ENCODE peak calls at places on chromosomes 7 and 10, in nine cellular contexts. Z, U, M, N, D, A, C, Q and P are unnamed samples.

GRCh38 chr10:7945469-7946187 is 108.9 kb upstream of the GATA3 start:
- DNase-seq in Z (no peak), U (no peak), M (peak; percentile 31), N (no peak), D (no peak), A (no peak), C (no peak), Q (no peak), P (no peak)

GRCh38 chr7:64521409-64521984 is 41.4 kb downstream of the ZNF680 start:
- DNase-seq in Z (no peak), U (no peak), M (no peak), N (no peak), D (no peak), A (no peak), C (no peak), Q (no peak), P (no peak)

GRCh38 chr10:110530131-110530831 is 32.6 kb downstream of the DUSP5 start:
- DNase-seq in Z (peak; percentile 17), U (peak; percentile 84), M (peak; percentile 68), N (peak; percentile 77), D (peak; percentile 92), A (peak; percentile 31), C (no peak), Q (peak; percentile 70), P (no peak)

GRCh38 chr7:84509522-84509921 is 314.9 kb upstream of the SEMA3A start:
- DNase-seq in Z (no peak), U (no peak), M (no peak), N (no peak), D (no peak), A (no peak), C (no peak), Q (no peak), P (no peak)

GRCh38 chr10:15168296-15168780 is at the start of gene NMT2:
- DNase-seq in Z (no peak), U (no peak), M (no peak), N (no peak), D (peak; percentile 85), A (peak; percentile 73), C (no peak), Q (no peak), P (peak; percentile 26)

GRCh38 chr10:5442056-5442989 is 30.0 kb downstream of the NET1 start:
- DNase-seq in Z (peak; percentile 57), U (no peak), M (peak; percentile 50), N (peak; percentile 75), D (peak; percentile 65), A (peak; percentile 62), C (no peak), Q (peak; percentile 67), P (peak; percentile 59)

GRCh38 chr10:76453328-76453727 is 1021.9 kb downstream of the LRMDA start:
- DNase-seq in Z (no peak), U (no peak), M (no peak), N (no peak), D (no peak), A (no peak), C (no peak), Q (no peak), P (no peak)

GRCh38 chr7:32891046-32891799 is at the start of gene KBTBD2:
- DNase-seq in Z (peak; percentile 76), U (peak; percentile 92), M (peak; percentile 72), N (peak; percentile 91), D (peak; percentile 83), A (peak; percentile 79), C (peak; percentile 92), Q (peak; percentile 92), P (no peak)

GRCh38 chr7:55770778-55771177 is 91.8 kb downstream of the SEPTIN14 start:
- DNase-seq in Z (no peak), U (no peak), M (no peak), N (no peak), D (no peak), A (no peak), C (no peak), Q (no peak), P (no peak)

GRCh38 chr7:20219062-20219445 is 1.9 kb upstream of the MACC1 start:
- DNase-seq in Z (no peak), U (no peak), M (no peak), N (no peak), D (no peak), A (no peak), C (no peak), Q (no peak), P (no peak)

DNA sequence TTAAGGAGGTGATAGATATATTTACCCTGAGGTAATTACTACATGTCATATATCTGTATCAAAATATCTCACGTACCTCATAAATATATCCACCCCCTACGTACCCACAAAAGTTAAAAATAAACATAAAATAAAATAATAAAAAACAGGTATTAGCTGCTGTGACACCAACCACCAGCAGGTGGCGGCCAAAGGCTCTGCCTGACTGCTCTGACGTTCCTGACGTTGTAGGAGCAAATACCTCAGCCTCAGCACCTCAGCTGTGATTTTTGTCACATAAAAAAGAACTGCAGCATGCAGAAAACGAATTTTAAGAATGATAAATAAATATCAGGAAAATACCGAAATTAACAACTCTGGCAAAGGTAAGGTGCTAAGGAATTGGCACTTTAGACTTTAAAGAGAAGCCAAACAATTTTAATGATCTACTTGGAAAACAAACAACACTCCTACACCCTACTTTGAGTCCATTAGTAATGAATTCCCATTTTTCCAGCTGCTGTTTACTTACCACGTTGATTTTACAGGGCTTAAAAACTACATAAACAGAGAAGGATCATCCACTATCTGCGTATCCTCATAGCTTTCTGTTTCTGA is 125.4 kb upstream of the TARP start:
- DNase-seq in Z (peak; percentile 17), U (no peak), M (peak; percentile 37), N (peak; percentile 68), D (peak; percentile 73), A (no peak), C (no peak), Q (peak; percentile 69), P (peak; percentile 11)
- TF ChIP-seq CTCF in Z (peak; percentile 72), U (peak; percentile 71), M (peak; percentile 94), N (peak; percentile 97), D (peak; percentile 83), A (no peak), C (peak; percentile 71), Q (peak; percentile 97), P (peak; percentile 79)

GRCh38 chr7:148148456-148148855 is 442.1 kb upstream of the C7orf33 start:
- DNase-seq in Z (no peak), U (no peak), M (no peak), N (no peak), D (no peak), A (no peak), C (no peak), Q (no peak), P (no peak)
- H3K4me3 ChIP-seq in Z (no peak overlapping the region), U (no peak overlapping the region), M (no peak overlapping the region), N (no peak overlapping the region), D (no peak overlapping the region), A (no peak overlapping the region), C (no peak overlapping the region), Q (no peak overlapping the region), P (no peak overlapping the region)

GRCh38 chr7:71133232-71133622 is 1.3 kb downstream of the GALNT17 start:
- DNase-seq in Z (no peak), U (no peak), M (no peak), N (no peak), D (peak; percentile 51), A (no peak), C (no peak), Q (no peak), P (no peak)
- TF ChIP-seq CTCF in Z (no peak), U (no peak), M (no peak), N (no peak), D (no peak), A (no peak), C (no peak), Q (no peak), P (no peak)

DNA sequence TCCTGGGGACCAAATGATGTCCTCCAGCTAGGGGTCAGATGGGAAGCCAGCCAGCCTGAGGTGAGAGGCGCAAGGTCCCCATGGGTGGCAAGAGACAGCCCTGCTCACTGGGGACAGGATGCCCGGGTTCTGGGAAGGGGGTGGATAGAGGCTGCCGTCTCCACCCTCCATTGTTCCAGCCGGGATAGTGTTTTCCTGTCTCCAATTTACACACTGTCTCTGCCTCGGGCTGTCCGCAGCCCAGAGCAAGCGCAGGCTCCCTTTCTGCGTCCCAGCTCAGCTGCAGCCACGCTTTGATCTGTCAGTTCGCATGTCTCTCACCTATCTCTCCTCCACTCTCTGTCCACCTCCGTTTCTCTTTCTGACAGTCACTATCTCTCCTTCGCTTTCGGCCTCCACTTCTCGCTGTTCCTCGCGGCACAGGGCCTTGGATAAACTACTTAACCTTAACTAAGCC is 2.1 kb downstream of the EPHB4 start:
- DNase-seq in Z (peak; percentile 53), U (no peak), M (no peak), N (peak; percentile 39), D (peak; percentile 40), A (no peak), C (no peak), Q (peak; percentile 38), P (no peak)
- H3K4me3 ChIP-seq in Z (peak overlapping the region; percentile 71), U (peak overlapping the region; percentile 78), M (peak overlapping the region; percentile 72), N (peak overlapping the region; percentile 77), D (peak overlapping the region; percentile 98), A (peak overlapping the region; percentile 59), C (peak overlapping the region; percentile 76), Q (peak overlapping the region; percentile 41), P (no peak overlapping the region)

GRCh38 chr7:5423844-5424688 is 432 bp upstream of the TNRC18 start:
- DNase-seq in Z (peak; percentile 98), U (peak; percentile 98), M (peak; percentile 99), N (peak; percentile 100), D (peak; percentile 98), A (peak; percentile 97), C (peak; percentile 100), Q (peak; percentile 99), P (peak; percentile 98)
- TF ChIP-seq CTCF in Z (no peak), U (no peak), M (no peak), N (no peak), D (no peak), A (no peak), C (no peak), Q (no peak), P (no peak)

DNA sequence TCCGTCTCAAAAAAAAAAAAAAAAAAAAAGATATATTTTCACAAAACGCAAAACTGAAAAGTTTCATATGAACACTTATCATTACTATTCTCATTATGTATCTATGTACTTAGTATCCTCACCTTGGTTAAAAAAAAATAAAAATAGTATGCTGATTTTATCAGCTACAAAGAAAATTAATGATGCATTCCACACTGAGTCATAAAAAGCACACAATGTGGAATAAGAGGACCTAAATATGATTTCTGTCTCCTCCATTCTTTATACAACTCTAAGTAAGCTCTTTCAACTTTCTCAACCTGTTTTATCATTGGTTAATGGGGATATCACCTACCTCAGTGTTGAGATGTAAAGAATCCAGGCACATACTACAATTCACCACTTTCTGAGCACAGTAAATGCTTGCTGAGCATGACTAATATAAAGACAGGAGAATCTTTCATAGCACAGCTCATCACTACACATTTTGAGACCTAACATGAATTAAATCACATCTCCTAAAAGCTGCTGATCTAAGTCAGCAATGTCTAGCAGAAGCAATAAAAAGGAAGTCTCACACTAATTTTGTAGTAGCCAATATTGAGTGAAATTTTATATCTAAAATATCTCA is 2.7 kb downstream of the SNX13 start:
- DNase-seq in Z (no peak), U (no peak), M (no peak), N (no peak), D (no peak), A (no peak), C (no peak), Q (no peak), P (no peak)
- H3K4me3 ChIP-seq in Z (no peak overlapping the region), U (peak overlapping the region; percentile 91), M (no peak overlapping the region), N (peak overlapping the region; percentile 93), D (peak overlapping the region; percentile 85), A (no peak overlapping the region), C (no peak overlapping the region), Q (peak overlapping the region; percentile 82), P (no peak overlapping the region)

GRCh38 chr7:134327896-134328295 is 11.2 kb upstream of the SLC35B4 start:
- DNase-seq in Z (peak; percentile 13), U (no peak), M (peak; percentile 60), N (peak; percentile 47), D (peak; percentile 90), A (no peak), C (no peak), Q (peak; percentile 38), P (peak; percentile 26)
- TF ChIP-seq CTCF in Z (no peak), U (no peak), M (peak; percentile 80), N (peak; percentile 49), D (peak; percentile 82), A (no peak), C (peak; percentile 44), Q (peak; percentile 36), P (peak; percentile 70)